ENCODE peak calls at places on chromosomes 1 and 21, in seven cellular contexts. X is neural progenitor cell; A is hepatocyte; S is H9; H is CD4-positive, CD25-positive, alpha-beta regulatory T cell; O is OCI-LY7; B is GM23338. Y is an unnamed sample. For H3K4me1, the result is how much of the 10 kb centered on the place peaks cover.

GRCh38 chr1:22611530-22611947 is 24.9 kb upstream of the C1QA start:
- DNase-seq in X (peak), A (peak), S (peak), H (peak), O (peak), B (peak), Y (no peak)

GRCh38 chr1:51847294-51847920 is 31.1 kb downstream of the NRDC start:
- DNase-seq in X (no peak), A (no peak), S (no peak), H (no peak), O (no peak), B (no peak), Y (no peak)

GRCh38 chr1:228156518-228156875 is 6.8 kb downstream of the GJC2 start:
- DNase-seq in X (no peak), A (no peak), S (no peak), H (no peak), O (no peak), B (no peak), Y (no peak)

GRCh38 chr1:54287176-54287650 is 87.2 kb downstream of the MRPL37 start:
- DNase-seq in X (no peak), A (peak), S (peak), H (peak), O (peak), B (no peak), Y (peak)

GRCh38 chr1:6727535-6727934 is 25.9 kb upstream of the DNAJC11 start:
- DNase-seq in X (peak), A (peak), S (peak), H (peak), O (peak), B (peak), Y (peak)

GRCh38 chr1:53112271-53112774 is 30.1 kb downstream of the SLC1A7 start:
- DNase-seq in X (no peak), A (no peak), S (no peak), H (no peak), O (no peak), B (no peak), Y (peak)

GRCh38 chr21:35020446-35020845 is 28.7 kb downstream of the RUNX1 start:
- DNase-seq in X (no peak), A (no peak), S (no peak), H (no peak), O (peak), B (no peak), Y (no peak)

GRCh38 chr1:234631721-234632125 is 21.7 kb upstream of the IRF2BP2 start:
- DNase-seq in X (no peak), A (no peak), S (no peak), H (no peak), O (no peak), B (no peak), Y (peak)

GRCh38 chr1:7477593-7477992 is 293.5 kb upstream of the VAMP3 start:
- DNase-seq in X (no peak), A (no peak), S (no peak), H (no peak), O (no peak), B (no peak), Y (no peak)

GRCh38 chr1:7407547-7407895 is 363.6 kb upstream of the VAMP3 start:
- DNase-seq in X (no peak), A (no peak), S (peak), H (no peak), O (no peak), B (no peak), Y (no peak)

GRCh38 chr1:20344738-20345137 is 54.1 kb downstream of the VWA5B1 start:
- DNase-seq in X (no peak), A (no peak), S (peak), H (no peak), O (no peak), B (peak), Y (no peak)

GRCh38 chr1:169548312-169548711 is 38.0 kb downstream of the F5 start:
- DNase-seq in X (no peak), A (peak), S (no peak), H (no peak), O (no peak), B (no peak), Y (no peak)

GRCh38 chr1:186792870-186793581 is 35.7 kb upstream of the PLA2G4A start:
- DNase-seq in X (no peak), A (no peak), S (no peak), H (no peak), O (no peak), B (no peak), Y (no peak)

GRCh38 chr1:114685851-114686250 is 9.5 kb downstream of the AMPD1 start:
- DNase-seq in X (no peak), A (no peak), S (no peak), H (no peak), O (no peak), B (no peak), Y (no peak)

GRCh38 chr21:37683396-37684114 is 232.7 kb downstream of the KCNJ6 start:
- DNase-seq in X (no peak), A (no peak), S (no peak), H (no peak), O (no peak), B (peak), Y (no peak)

GRCh38 chr1:218348628-218349185 is 3.6 kb downstream of the TGFB2 start:
- DNase-seq in X (no peak), A (no peak), S (no peak), H (no peak), O (no peak), B (no peak), Y (no peak)

GRCh38 chr1:11707621-11708276 is 16.2 kb downstream of the DRAXIN start:
- DNase-seq in X (no peak), A (peak), S (peak), H (no peak), O (no peak), B (no peak), Y (no peak)

GRCh38 chr1:86499987-86500593 is 31.4 kb downstream of the CLCA1 start:
- DNase-seq in X (peak), A (peak), S (no peak), H (peak), O (peak), B (peak), Y (no peak)

GRCh38 chr1:78664763-78665162 is 15.1 kb downstream of the IFI44 start:
- DNase-seq in X (no peak), A (no peak), S (no peak), H (no peak), O (no peak), B (no peak), Y (no peak)

GRCh38 chr1:16065197-16065576 is 8.3 kb downstream of the FAM131C start:
- DNase-seq in X (peak), A (no peak), S (no peak), H (no peak), O (no peak), B (no peak), Y (no peak)

GRCh38 chr1:169321539-169321938 is 46.1 kb downstream of the NME7 start:
- DNase-seq in X (no peak), A (no peak), S (no peak), H (no peak), O (no peak), B (no peak), Y (no peak)

GRCh38 chr1:17596651-17597509 is 57.4 kb downstream of the ARHGEF10L start:
- DNase-seq in X (no peak), A (peak), S (no peak), H (no peak), O (no peak), B (no peak), Y (no peak)

GRCh38 chr1:151713874-151714273 is 2.7 kb downstream of the CELF3 start:
- DNase-seq in X (no peak), A (no peak), S (no peak), H (no peak), O (no peak), B (no peak), Y (no peak)

GRCh38 chr1:53552146-53552940 is 93.1 kb downstream of the DMRTB1 start:
- DNase-seq in X (peak), A (no peak), S (no peak), H (no peak), O (no peak), B (peak), Y (peak)

GRCh38 chr1:150777544-150777943 is 12.0 kb upstream of the CTSS start:
- DNase-seq in X (no peak), A (no peak), S (no peak), H (no peak), O (no peak), B (no peak), Y (no peak)

GRCh38 chr1:75916834-75917233 is 15.4 kb downstream of the ASB17 start:
- DNase-seq in X (no peak), A (no peak), S (no peak), H (no peak), O (no peak), B (no peak), Y (no peak)

GRCh38 chr1:193123751-193124150 is 1.9 kb downstream of the CDC73 start:
- DNase-seq in X (no peak), A (no peak), S (no peak), H (no peak), O (no peak), B (no peak), Y (no peak)
- H3K27ac ChIP-seq in X (no peak), A (no peak), S (no peak), H (no peak), O (no peak), B (no peak), Y (no peak)

DNA sequence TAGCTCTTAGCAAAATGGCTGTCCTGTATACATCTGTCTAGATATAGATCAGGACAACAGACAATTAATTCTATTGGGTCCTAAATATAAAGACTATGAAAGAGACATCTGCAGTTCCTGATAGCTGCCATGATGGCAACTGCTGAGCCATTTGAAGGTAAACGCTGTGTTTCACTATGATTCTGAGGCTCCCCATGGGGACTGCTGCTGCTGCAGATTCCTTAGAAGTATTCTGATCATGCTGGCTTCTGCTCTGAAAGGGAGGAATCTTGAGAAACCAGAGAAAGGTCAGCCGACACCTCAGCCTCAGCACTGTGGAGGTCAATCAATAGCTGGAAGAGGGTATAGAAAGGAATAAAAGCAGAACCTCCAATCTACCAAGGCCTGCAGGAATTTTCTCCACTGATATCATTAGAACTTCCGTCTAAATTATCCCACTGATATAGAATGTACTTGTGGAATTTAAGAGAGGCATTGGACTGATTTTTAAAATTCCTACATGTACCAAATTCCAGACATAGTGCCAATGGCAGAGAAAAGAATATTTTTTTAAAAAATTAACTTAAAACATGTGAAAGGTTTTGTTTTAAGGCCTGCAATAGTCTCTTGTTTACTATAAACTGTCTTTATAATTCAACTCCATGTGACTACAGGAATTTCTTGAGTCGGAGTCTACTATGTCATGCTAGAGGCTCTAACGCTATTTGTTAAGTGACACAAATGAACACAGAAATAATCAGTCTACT is 53.2 kb downstream of the DDAH1 start:
- DNase-seq in X (peak), A (no peak), S (no peak), H (no peak), O (no peak), B (peak), Y (no peak)
- H3K4me1 ChIP-seq in X (under half), A (under half), S (under half), H (under half), O (under half), B (under half), Y (under half)

DNA sequence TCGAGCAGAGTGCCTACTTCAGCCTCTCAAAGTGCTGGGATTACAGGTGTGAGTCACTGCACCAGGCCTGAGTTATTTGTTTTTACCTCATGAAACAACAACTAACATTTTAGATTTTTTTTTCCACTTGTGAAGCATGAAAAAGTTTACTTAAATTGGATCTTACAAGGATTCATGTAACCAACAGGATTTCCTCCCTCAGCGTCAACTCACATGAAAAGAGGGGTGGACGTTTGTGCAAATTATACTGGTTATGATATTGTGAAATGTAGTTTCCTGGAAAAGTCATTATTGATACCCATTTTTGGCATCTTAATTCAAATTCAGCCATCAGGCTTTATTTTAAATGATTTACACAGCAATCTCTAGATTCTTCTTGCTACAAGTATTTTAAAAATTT is 6.5 kb downstream of the CNST start:
- DNase-seq in X (no peak), A (no peak), S (no peak), H (no peak), O (no peak), B (no peak), Y (no peak)
- H3K27ac ChIP-seq in X (no peak), A (no peak), S (no peak), H (peak), O (peak), B (no peak), Y (no peak)

GRCh38 chr1:93670141-93670540 is 11.5 kb downstream of the BCAR3 start:
- DNase-seq in X (no peak), A (no peak), S (no peak), H (no peak), O (no peak), B (no peak), Y (peak)
- H3K4me1 ChIP-seq in X (under half), A (half or more), S (under half), H (under half), O (under half), B (under half), Y (half or more)

DNA sequence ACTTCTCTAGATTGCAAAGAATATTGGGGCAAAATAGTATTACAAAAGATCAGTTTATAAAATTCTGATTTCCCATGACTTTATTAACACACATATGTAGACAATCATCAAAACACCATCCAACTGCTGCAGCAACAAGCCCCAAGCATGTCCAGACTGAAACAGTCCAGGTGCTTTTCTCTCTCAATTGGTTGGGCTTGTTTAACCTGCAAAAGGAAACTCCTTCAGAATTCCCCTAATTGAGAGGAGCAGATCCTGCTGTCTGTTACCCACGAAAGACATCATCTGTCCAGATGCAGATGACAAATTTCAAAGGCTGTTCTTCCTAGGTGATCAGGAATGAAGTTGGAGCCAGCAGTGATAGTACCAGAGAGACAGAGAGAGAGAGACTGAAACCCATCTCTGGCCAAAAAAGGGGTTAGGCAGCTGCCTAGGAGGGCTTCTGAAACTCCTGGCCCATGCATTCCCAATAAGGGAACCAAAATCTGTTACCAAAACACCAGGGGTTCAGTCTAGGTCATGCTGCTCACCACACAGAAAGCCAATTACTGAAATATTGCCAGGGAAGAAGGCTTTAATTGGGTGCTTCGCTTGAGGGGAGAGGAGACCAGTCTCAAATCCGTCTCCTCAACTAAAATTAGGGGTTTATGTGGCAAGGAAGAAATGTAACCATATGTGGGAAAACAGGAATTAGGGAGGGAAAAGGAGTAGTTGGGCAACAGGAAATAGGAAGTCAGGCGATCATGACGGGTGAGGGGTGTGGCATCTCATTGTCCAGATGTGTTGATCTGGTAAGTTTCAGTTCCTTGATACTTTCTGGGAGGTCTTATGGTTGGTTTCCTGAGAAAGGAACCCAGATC is 34.7 kb upstream of the RGL1 start:
- DNase-seq in X (no peak), A (no peak), S (no peak), H (no peak), O (peak), B (no peak), Y (no peak)
- H3K27ac ChIP-seq in X (no peak), A (no peak), S (no peak), H (no peak), O (no peak), B (no peak), Y (no peak)

GRCh38 chr1:81703352-81703735 is 97.4 kb upstream of the ADGRL2 start:
- DNase-seq in X (no peak), A (no peak), S (no peak), H (no peak), O (no peak), B (no peak), Y (no peak)

GRCh38 chr1:81701071-81701470 is 99.7 kb upstream of the ADGRL2 start:
- DNase-seq in X (no peak), A (no peak), S (no peak), H (no peak), O (no peak), B (no peak), Y (no peak)

GRCh38 chr1:81703736-81704463 is 96.8 kb upstream of the ADGRL2 start:
- DNase-seq in X (peak), A (no peak), S (no peak), H (no peak), O (no peak), B (no peak), Y (no peak)

GRCh38 chr1:81702903-81703302 is 97.8 kb upstream of the ADGRL2 start:
- DNase-seq in X (no peak), A (no peak), S (no peak), H (no peak), O (no peak), B (no peak), Y (no peak)

GRCh38 chr1:81702079-81702715 is 98.5 kb upstream of the ADGRL2 start:
- DNase-seq in X (no peak), A (no peak), S (no peak), H (no peak), O (no peak), B (no peak), Y (no peak)
- H3K4me1 ChIP-seq in X (under half), A (under half), S (under half), H (under half), O (under half), B (under half), Y (half or more)

DNA sequence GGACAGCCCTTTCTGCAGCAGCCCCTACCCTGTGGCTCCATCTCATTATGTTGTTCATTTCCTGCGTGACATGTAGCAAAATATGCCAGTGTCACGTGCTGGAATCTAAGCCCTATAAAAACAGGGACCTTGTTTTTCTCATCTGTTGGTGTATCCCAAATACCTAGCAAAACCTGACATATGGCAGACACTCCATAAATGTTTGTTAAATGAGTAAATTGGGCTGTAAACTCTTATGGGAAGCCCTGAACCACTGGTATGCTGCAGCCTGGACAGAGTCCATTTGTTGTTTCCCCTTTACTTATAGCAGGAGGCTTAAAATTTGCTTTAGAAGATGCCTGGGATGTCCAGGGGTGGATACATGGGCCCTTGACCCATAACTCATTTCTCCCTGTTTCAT is 363.8 kb downstream of the NPHP4 start:
- DNase-seq in X (no peak), A (no peak), S (no peak), H (no peak), O (no peak), B (no peak), Y (no peak)
- H3K27ac ChIP-seq in X (no peak), A (no peak), S (no peak), H (no peak), O (no peak), B (no peak), Y (no peak)

DNA sequence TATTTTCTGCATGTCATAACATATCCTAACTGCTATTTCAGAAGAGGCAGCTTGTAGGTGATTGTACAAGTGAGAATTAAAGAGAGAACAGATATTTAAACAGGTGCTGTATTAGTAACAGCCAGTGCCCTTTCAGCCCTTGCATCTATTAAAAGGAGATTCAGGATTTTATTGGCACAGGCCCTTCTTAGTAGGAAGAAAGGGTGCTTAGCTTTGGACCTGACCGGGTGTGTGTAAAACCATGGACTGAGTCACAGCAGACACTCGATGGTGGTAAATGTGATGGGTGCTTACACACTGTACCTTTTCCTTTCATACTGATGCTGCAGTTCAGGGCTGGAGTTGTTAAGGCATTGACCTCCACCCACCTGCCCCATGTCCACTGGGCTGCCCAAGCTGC is 12.7 kb upstream of the CD101 start:
- DNase-seq in X (no peak), A (no peak), S (no peak), H (no peak), O (no peak), B (no peak), Y (no peak)
- H3K4me1 ChIP-seq in X (under half), A (under half), S (under half), H (under half), O (under half), B (under half), Y (under half)

DNA sequence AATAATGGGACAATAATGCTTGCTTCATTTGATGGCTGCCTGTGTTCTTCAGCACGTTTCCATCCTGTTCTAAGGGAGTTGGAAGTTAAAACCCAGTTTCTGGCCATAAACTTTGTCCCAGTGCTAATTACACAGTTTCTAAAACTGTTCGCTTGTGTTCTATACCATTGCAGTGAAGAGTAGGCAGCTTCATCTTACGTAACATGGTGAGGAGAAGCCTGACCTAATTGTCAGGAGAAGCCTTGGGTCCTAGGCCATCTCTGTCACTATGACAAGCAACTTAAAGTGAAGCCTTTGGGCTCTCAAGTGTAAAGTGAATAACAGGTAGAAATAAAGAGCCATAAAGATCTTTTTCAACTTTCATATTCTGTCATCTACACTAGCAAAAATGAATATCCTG is 70.3 kb upstream of the PGD start:
- DNase-seq in X (no peak), A (no peak), S (no peak), H (no peak), O (no peak), B (no peak), Y (no peak)
- H3K27ac ChIP-seq in X (no peak), A (no peak), S (no peak), H (no peak), O (no peak), B (no peak), Y (no peak)

Y was measured in SJSA1.